ENCODE peak calls at places on chromosomes 7 and 10, in four cellular contexts. J, O, S and M are unnamed samples.

GRCh38 chr10:17344206-17344605 is 110.2 kb downstream of the ST8SIA6 start:
- DNase-seq in J (no peak), O (no peak), S (no peak), M (no peak)

GRCh38 chr7:125112741-125113309 is 183.2 kb upstream of the POT1 start:
- DNase-seq in J (no peak), O (no peak), S (no peak), M (no peak)

GRCh38 chr10:92290076-92290836 is 622 bp downstream of the CPEB3 start:
- DNase-seq in J (peak), O (no peak), S (peak), M (peak)

GRCh38 chr7:81682873-81683272 is 87.0 kb downstream of the HGF start:
- DNase-seq in J (no peak), O (no peak), S (no peak), M (no peak)

GRCh38 chr7:137146012-137146455 is 197.5 kb downstream of the PTN start:
- DNase-seq in J (no peak), O (peak), S (peak), M (no peak)

GRCh38 chr7:45591101-45591906 is 17.1 kb downstream of the ADCY1 start:
- DNase-seq in J (no peak), O (no peak), S (no peak), M (no peak)

GRCh38 chr7:53119514-53119933 is 84.1 kb downstream of the POM121L12 start:
- DNase-seq in J (no peak), O (peak), S (no peak), M (no peak)

GRCh38 chr7:30184804-30185487 is 50.2 kb downstream of the MTURN start:
- DNase-seq in J (no peak), O (no peak), S (no peak), M (peak)